ENCODE peak calls at places on chromosomes 4 and X, in eight cellular contexts. G is A549, X is H1, I is HCT116, Q is endothelial cell of umbilical vein, V is HepG2, C is K562, M is GM12878. B is an unnamed sample.
A peak's percentile ranks its signal among the peaks of the same experiment; 100 is the strongest.

GRCh38 chrX:63656871-63657580 is 128.0 kb downstream of the ARHGEF9 start:
- DNase-seq in G (no peak), X (no peak), I (no peak), Q (no peak), V (no peak), C (no peak), M (no peak), B (no peak)

GRCh38 chr4:7477695-7478094 is 43.0 kb upstream of the PSAPL1 start:
- DNase-seq in G (no peak), X (no peak), I (no peak), Q (no peak), V (no peak), C (no peak), M (no peak), B (no peak)

GRCh38 chrX:154082396-154083133 is 15.0 kb downstream of the MECP2 start:
- DNase-seq in G (peak; percentile 30), X (no peak), I (no peak), Q (peak; percentile 31), V (no peak), C (no peak), M (no peak), B (no peak)

GRCh38 chr4:168995537-168996295 is 14.3 kb downstream of the CBR4 start:
- DNase-seq in G (peak; percentile 15), X (no peak), I (no peak), Q (peak; percentile 24), V (no peak), C (no peak), M (no peak), B (peak; percentile 19)

GRCh38 chr4:183801460-183802168 is 103.5 kb upstream of the STOX2 start:
- DNase-seq in G (no peak), X (no peak), I (no peak), Q (no peak), V (no peak), C (no peak), M (no peak), B (no peak)

GRCh38 chr4:128916832-128917231 is 107.3 kb downstream of the JADE1 start:
- DNase-seq in G (no peak), X (no peak), I (no peak), Q (no peak), V (no peak), C (no peak), M (peak; percentile 84), B (peak; percentile 77)

GRCh38 chrX:72572248-72573157 is at the start of gene HDAC8:
- DNase-seq in G (peak; percentile 88), X (peak; percentile 21), I (peak; percentile 70), Q (peak; percentile 85), V (peak; percentile 76), C (peak; percentile 62), M (peak; percentile 63), B (peak; percentile 86)

GRCh38 chr4:54167508-54167907 is 61.6 kb upstream of the PDGFRA start:
- DNase-seq in G (no peak), X (no peak), I (no peak), Q (no peak), V (no peak), C (no peak), M (no peak), B (no peak)

GRCh38 chr4:106058919-106059318 is 163.6 kb downstream of the NPNT start:
- DNase-seq in G (no peak), X (no peak), I (no peak), Q (no peak), V (no peak), C (no peak), M (no peak), B (no peak)

GRCh38 chrX:111407948-111408347 is 4.0 kb downstream of the DCX start:
- DNase-seq in G (no peak), X (no peak), I (no peak), Q (no peak), V (no peak), C (no peak), M (no peak), B (no peak)

GRCh38 chr4:109875106-109875505 is 27.2 kb downstream of the LRIT3 start:
- DNase-seq in G (no peak), X (no peak), I (no peak), Q (no peak), V (no peak), C (no peak), M (no peak), B (no peak)

DNA sequence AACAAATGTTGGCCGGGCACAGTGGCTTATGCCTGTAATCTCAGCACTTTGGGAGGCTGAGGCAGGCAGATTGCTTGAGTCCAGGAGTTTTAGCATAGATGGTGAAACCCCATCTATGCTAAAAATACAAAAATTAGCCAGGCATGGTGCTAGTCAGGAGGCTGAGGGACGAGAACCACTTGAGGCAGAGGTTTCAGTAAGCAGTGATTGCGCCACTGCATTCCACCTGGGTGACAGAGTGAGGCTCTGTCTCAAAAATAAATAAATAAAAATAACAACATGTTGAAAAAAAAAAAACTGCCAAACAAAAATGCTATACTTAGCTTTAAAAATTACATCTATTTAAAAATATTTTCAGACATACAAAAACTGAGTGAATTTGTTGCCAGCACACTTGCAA is 374.2 kb upstream of the SMIM31 start:
- DNase-seq in G (no peak), X (no peak), I (no peak), Q (no peak), V (no peak), C (no peak), M (no peak), B (no peak)
- TF ChIP-seq MAX in G (no peak), X (no peak), I (no peak), Q (no peak), V (no peak), C (no peak), M (no peak), B (no peak)

DNA sequence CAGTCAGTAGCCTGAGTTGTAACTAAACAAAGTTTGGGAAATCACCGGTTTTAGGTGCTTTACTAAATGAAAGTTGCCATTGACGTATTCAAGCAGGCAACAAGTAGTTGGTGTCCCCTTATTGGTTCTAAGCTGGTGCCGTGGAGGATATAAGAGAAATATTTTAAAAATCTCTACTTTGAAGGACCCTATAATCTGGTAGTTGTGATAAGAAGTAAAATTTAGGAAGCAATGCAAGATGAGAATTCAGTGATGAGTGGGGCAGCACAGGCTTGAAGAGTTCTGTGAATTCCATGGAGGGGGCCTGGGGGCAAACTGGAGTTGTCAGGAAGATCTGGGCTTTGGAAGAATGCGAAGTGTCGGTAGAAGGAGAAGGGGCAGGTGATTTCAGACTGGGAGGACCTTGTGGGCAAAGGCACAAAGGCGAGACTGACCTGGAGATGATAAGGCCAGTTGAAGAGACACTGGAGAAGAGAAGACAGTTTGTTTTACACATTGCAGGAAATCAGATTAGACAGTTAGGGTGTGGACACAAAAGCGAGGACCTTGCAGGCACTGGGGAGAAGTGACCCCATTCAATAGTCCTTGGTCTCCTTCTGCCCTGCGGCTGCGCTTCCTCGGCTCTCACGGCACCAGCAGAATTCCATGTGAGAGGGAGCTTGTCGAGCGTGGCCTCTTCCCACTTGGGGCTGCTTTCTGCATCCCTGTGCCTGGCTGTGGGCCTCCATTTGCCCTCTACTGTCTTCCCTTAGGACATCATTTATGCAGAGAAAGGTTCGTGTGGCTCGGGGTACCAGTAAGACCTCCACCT is 1.3 kb downstream of the RHOH start:
- DNase-seq in G (no peak), X (no peak), I (no peak), Q (no peak), V (no peak), C (no peak), M (no peak), B (peak; percentile 41)
- H3K4me3 ChIP-seq in G (no peak overlapping the region), X (peak overlapping the region; percentile 50), I (no peak overlapping the region), Q (no peak overlapping the region), V (no peak overlapping the region), C (peak overlapping the region; percentile 50), M (peak overlapping the region; percentile 88), B (peak overlapping the region; percentile 61)

GRCh38 chr4:41217373-41217772 is 3.0 kb upstream of the APBB2 start:
- DNase-seq in G (no peak), X (no peak), I (no peak), Q (no peak), V (no peak), C (no peak), M (no peak), B (no peak)

GRCh38 chr4:41217020-41217333 is 2.6 kb upstream of the APBB2 start:
- DNase-seq in G (no peak), X (no peak), I (no peak), Q (no peak), V (no peak), C (no peak), M (no peak), B (no peak)

GRCh38 chr4:41215155-41215554 is 813 bp upstream of the APBB2 start:
- DNase-seq in G (no peak), X (no peak), I (no peak), Q (peak; percentile 39), V (no peak), C (no peak), M (no peak), B (peak; percentile 13)

GRCh38 chr4:41215969-41216293 is 1.6 kb upstream of the APBB2 start:
- DNase-seq in G (peak; percentile 21), X (no peak), I (no peak), Q (peak; percentile 52), V (no peak), C (no peak), M (no peak), B (no peak)

DNA sequence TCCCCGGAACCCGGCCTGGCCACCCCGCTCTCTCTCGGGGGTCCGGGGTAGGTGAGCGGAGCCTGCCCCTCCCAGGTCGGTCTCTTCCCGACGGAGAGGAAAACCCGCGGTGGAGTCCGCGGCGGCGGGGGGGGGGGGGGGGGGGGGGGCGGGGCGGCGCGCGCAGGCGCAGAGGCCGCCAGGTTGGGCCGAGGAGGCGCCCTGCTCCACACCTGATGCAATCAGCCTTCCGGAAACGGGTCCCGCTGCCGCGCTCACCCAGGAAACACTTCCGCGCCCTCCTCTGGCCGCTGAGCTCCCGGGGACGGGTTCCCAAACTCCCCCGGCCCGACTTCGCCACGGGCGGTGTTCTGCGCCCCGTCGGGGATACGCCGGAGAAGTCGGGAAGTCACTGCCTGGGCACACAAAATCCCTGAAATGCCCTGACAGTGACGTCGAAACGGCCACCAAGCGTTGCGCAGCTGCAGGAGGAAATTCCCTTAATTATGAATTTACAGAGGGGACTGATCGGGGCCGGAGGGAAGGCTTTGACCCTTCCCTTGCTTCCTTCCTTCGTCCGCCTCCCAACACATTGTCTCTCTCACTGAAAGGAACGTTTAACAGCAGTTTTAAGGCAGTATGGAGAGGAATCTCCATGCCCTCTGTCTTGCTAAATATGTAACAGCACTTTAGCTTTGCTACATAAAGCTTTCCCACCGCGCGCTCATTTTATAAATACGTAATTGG is 2.1 kb upstream of the APBB2 start:
- DNase-seq in G (peak; percentile 87), X (peak; percentile 62), I (peak; percentile 78), Q (peak; percentile 86), V (peak; percentile 84), C (peak; percentile 75), M (peak; percentile 55), B (peak; percentile 86)
- TF ChIP-seq POLR2A in G (peak; percentile 51), X (peak; percentile 64), I (peak; percentile 77), Q (no peak), V (peak; percentile 67), C (no peak), M (peak; percentile 96), B (no peak)

DNA sequence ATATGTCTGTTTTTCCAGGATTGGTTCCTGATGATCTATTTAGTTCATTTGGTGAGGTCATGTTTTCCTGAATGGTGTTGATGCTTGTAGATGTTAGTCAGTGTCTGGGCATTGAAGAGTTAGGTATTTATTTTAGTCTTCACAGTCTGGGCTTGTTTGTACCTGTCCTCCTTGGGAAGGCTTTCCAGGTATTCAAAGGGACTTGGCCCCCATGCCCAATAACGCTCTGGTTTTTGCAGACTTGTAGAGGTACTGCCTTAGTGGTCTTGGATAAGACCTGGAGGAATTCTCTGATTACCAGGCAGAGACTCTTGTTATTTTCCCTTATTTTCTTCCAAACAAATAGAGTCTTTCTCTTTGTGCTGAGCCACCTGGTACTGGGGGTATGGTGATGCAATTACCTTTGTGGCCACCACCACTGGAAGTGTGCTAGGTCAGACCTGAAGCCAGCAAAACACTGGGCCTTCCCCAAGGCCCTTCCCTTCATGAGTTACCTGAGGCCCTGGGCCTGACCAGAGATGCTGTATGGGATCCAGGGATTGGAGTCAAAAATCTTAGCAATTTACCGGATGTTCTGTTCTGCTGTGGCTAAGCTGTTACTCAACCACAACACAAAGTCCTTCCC is 63.3 kb upstream of the RXFP1 start:
- DNase-seq in G (no peak), X (no peak), I (no peak), Q (no peak), V (no peak), C (no peak), M (no peak), B (no peak)
- TF ChIP-seq MAX in G (no peak), X (no peak), I (no peak), Q (no peak), V (no peak), C (no peak), M (no peak), B (no peak)

B was measured in NB4.